ENCODE peak calls at places on chromosomes 6 and 20, in eight cellular contexts. One of them, this sample, is unnamed.
A peak's percentile ranks its signal among the peaks of the same experiment; 100 is the strongest.

GRCh38 chr6:106442351-106442750 is 81.8 kb downstream of the CRYBG1 start:
- DNase-seq in mucosa of descending colon: no peak
- DNase-seq in adrenal gland: no peak
- DNase-seq in neural progenitor cell: no peak
- DNase-seq in effector memory CD4-positive, alpha-beta T cell: no peak
- DNase-seq in cardiac muscle cell: no peak
- DNase-seq in HepG2: no peak
- DNase-seq in tibial nerve: no peak
- DNase-seq in this sample: no peak

GRCh38 chr6:109373762-109374161 is 8.5 kb downstream of the CD164 start:
- DNase-seq in neural progenitor cell: no peak
- DNase-seq in adrenal gland: no peak
- DNase-seq in HepG2: no peak
- DNase-seq in effector memory CD4-positive, alpha-beta T cell: no peak
- DNase-seq in cardiac muscle cell: no peak
- DNase-seq in mucosa of descending colon: no peak
- DNase-seq in tibial nerve: no peak
- DNase-seq in this sample: no peak

GRCh38 chr20:36465109-36466080 is 75.9 kb upstream of the MYL9 start:
- DNase-seq in HepG2: peak; percentile 66
- DNase-seq in tibial nerve: peak; percentile 26
- DNase-seq in adrenal gland: peak; percentile 60
- DNase-seq in neural progenitor cell: peak; percentile 53
- DNase-seq in effector memory CD4-positive, alpha-beta T cell: no peak
- DNase-seq in mucosa of descending colon: no peak
- DNase-seq in cardiac muscle cell: peak; percentile 55
- DNase-seq in this sample: no peak

GRCh38 chr6:112338310-112338709 is 8.8 kb upstream of the RFPL4B start:
- DNase-seq in adrenal gland: no peak
- DNase-seq in HepG2: no peak
- DNase-seq in cardiac muscle cell: no peak
- DNase-seq in effector memory CD4-positive, alpha-beta T cell: no peak
- DNase-seq in tibial nerve: no peak
- DNase-seq in neural progenitor cell: no peak
- DNase-seq in mucosa of descending colon: no peak
- DNase-seq in this sample: no peak

GRCh38 chr6:3336066-3336786 is 77.5 kb downstream of the PSMG4 start:
- DNase-seq in tibial nerve: no peak
- DNase-seq in adrenal gland: no peak
- DNase-seq in HepG2: no peak
- DNase-seq in mucosa of descending colon: no peak
- DNase-seq in neural progenitor cell: no peak
- DNase-seq in effector memory CD4-positive, alpha-beta T cell: no peak
- DNase-seq in cardiac muscle cell: no peak
- DNase-seq in this sample: no peak

GRCh38 chr20:50819344-50819743 is 24.5 kb downstream of the BCAS4 start:
- DNase-seq in effector memory CD4-positive, alpha-beta T cell: no peak
- DNase-seq in tibial nerve: no peak
- DNase-seq in cardiac muscle cell: no peak
- DNase-seq in HepG2: no peak
- DNase-seq in neural progenitor cell: no peak
- DNase-seq in mucosa of descending colon: no peak
- DNase-seq in adrenal gland: no peak
- DNase-seq in this sample: no peak

GRCh38 chr6:79536969-79537747 is at the start of gene LCA5:
- DNase-seq in cardiac muscle cell: peak; percentile 98
- DNase-seq in neural progenitor cell: peak; percentile 98
- DNase-seq in effector memory CD4-positive, alpha-beta T cell: peak; percentile 47
- DNase-seq in adrenal gland: peak; percentile 95
- DNase-seq in tibial nerve: peak; percentile 88
- DNase-seq in mucosa of descending colon: peak; percentile 90
- DNase-seq in HepG2: peak; percentile 97
- DNase-seq in this sample: peak; percentile 95

GRCh38 chr20:58526411-58526810 is 11.2 kb upstream of the APCDD1L start:
- DNase-seq in cardiac muscle cell: no peak
- DNase-seq in neural progenitor cell: no peak
- DNase-seq in HepG2: no peak
- DNase-seq in adrenal gland: no peak
- DNase-seq in effector memory CD4-positive, alpha-beta T cell: no peak
- DNase-seq in mucosa of descending colon: no peak
- DNase-seq in tibial nerve: no peak
- DNase-seq in this sample: no peak

GRCh38 chr6:134182528-134182927 is 130.1 kb upstream of the SLC2A12 start:
- DNase-seq in adrenal gland: no peak
- DNase-seq in cardiac muscle cell: no peak
- DNase-seq in mucosa of descending colon: no peak
- DNase-seq in tibial nerve: no peak
- DNase-seq in effector memory CD4-positive, alpha-beta T cell: no peak
- DNase-seq in HepG2: no peak
- DNase-seq in neural progenitor cell: peak; percentile 75
- DNase-seq in this sample: no peak

GRCh38 chr6:132750455-132751248 is 7.1 kb downstream of the VNN2 start:
- DNase-seq in mucosa of descending colon: no peak
- DNase-seq in neural progenitor cell: no peak
- DNase-seq in tibial nerve: no peak
- DNase-seq in cardiac muscle cell: no peak
- DNase-seq in adrenal gland: no peak
- DNase-seq in effector memory CD4-positive, alpha-beta T cell: no peak
- DNase-seq in HepG2: no peak
- DNase-seq in this sample: no peak

GRCh38 chr6:29797120-29797519 is 30.5 kb upstream of the HLA-G start:
- DNase-seq in HepG2: no peak
- DNase-seq in tibial nerve: no peak
- DNase-seq in mucosa of descending colon: no peak
- DNase-seq in effector memory CD4-positive, alpha-beta T cell: no peak
- DNase-seq in neural progenitor cell: no peak
- DNase-seq in cardiac muscle cell: peak; percentile 33
- DNase-seq in adrenal gland: no peak
- DNase-seq in this sample: no peak

GRCh38 chr20:32535316-32535952 is 49.7 kb downstream of the NOL4L start:
- DNase-seq in neural progenitor cell: peak; percentile 47
- DNase-seq in HepG2: no peak
- DNase-seq in cardiac muscle cell: no peak
- DNase-seq in adrenal gland: no peak
- DNase-seq in effector memory CD4-positive, alpha-beta T cell: no peak
- DNase-seq in tibial nerve: no peak
- DNase-seq in mucosa of descending colon: no peak
- DNase-seq in this sample: no peak

GRCh38 chr20:46636981-46637860 is 14.0 kb downstream of the SLC13A3 start:
- DNase-seq in neural progenitor cell: no peak
- DNase-seq in effector memory CD4-positive, alpha-beta T cell: no peak
- DNase-seq in mucosa of descending colon: no peak
- DNase-seq in cardiac muscle cell: no peak
- DNase-seq in HepG2: peak; percentile 65
- DNase-seq in adrenal gland: no peak
- DNase-seq in tibial nerve: no peak
- DNase-seq in this sample: no peak

GRCh38 chr6:103122766-103123601 is 1729.5 kb downstream of the GRIK2 start:
- DNase-seq in mucosa of descending colon: no peak
- DNase-seq in HepG2: peak; percentile 44
- DNase-seq in cardiac muscle cell: peak; percentile 29
- DNase-seq in tibial nerve: no peak
- DNase-seq in effector memory CD4-positive, alpha-beta T cell: no peak
- DNase-seq in neural progenitor cell: peak; percentile 90
- DNase-seq in adrenal gland: peak; percentile 48
- DNase-seq in this sample: no peak

GRCh38 chr6:53294095-53294494 is 54.7 kb downstream of the ELOVL5 start:
- DNase-seq in neural progenitor cell: peak; percentile 64
- DNase-seq in HepG2: peak; percentile 31
- DNase-seq in adrenal gland: no peak
- DNase-seq in cardiac muscle cell: peak; percentile 48
- DNase-seq in mucosa of descending colon: no peak
- DNase-seq in tibial nerve: no peak
- DNase-seq in effector memory CD4-positive, alpha-beta T cell: no peak
- DNase-seq in this sample: no peak

GRCh38 chr6:151680846-151681425 is 126.5 kb upstream of the ESR1 start:
- DNase-seq in effector memory CD4-positive, alpha-beta T cell: no peak
- DNase-seq in HepG2: no peak
- DNase-seq in tibial nerve: no peak
- DNase-seq in mucosa of descending colon: no peak
- DNase-seq in neural progenitor cell: no peak
- DNase-seq in cardiac muscle cell: no peak
- DNase-seq in adrenal gland: no peak
- DNase-seq in this sample: no peak
- H3K4me3 ChIP-seq in effector memory CD4-positive, alpha-beta T cell: no peak overlapping the region
- H3K4me3 ChIP-seq in HepG2: peak overlapping the region; percentile 56
- H3K4me3 ChIP-seq in tibial nerve: peak overlapping the region; percentile 39
- H3K4me3 ChIP-seq in mucosa of descending colon: no peak overlapping the region
- H3K4me3 ChIP-seq in neural progenitor cell: no peak overlapping the region
- H3K4me3 ChIP-seq in cardiac muscle cell: no peak overlapping the region
- H3K4me3 ChIP-seq in adrenal gland: no peak overlapping the region
- H3K4me3 ChIP-seq in this sample: no peak overlapping the region

DNA sequence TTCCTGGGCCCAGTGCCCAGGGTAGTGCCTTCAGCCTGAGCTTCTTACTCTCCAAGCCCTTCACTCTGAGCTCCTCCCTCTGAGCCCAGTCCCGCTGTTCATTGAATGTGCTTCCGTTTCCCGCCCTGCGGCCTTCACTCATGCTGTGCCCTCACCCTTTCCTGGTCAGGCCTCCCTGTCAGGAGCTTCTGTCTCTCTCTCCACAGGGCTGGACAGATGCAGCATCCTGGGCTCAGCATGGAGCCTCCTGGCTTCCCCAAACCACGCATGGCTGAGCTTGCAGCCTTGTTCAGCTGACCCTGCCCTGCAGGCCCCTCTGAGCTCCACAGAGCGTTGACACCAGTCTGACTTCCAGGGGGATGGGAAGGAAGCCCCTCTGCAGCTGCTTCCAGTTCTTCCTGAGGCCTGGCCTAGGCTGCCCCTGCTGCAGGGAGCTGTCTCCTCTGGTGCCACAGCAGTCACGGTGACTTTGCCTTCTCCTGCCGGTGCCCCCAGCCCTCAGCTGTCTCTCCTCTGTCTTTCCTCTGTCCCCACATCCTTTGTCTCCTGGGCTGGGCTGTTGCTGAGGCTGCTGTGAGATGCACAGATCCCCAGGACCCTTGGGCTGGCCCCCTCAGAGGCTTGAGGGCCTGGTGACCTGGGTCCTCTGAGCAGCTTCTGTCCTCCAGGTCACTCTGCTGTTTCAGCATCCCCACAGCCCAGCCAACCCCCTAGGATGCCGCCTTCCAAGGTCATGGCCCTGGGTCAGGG is 7.9 kb upstream of the MYT1 start:
- DNase-seq in cardiac muscle cell: no peak
- DNase-seq in mucosa of descending colon: no peak
- DNase-seq in HepG2: no peak
- DNase-seq in effector memory CD4-positive, alpha-beta T cell: no peak
- DNase-seq in neural progenitor cell: peak; percentile 61
- DNase-seq in adrenal gland: no peak
- DNase-seq in tibial nerve: no peak
- DNase-seq in this sample: no peak
- H3K4me3 ChIP-seq in cardiac muscle cell: no peak overlapping the region
- H3K4me3 ChIP-seq in mucosa of descending colon: no peak overlapping the region
- H3K4me3 ChIP-seq in HepG2: no peak overlapping the region
- H3K4me3 ChIP-seq in effector memory CD4-positive, alpha-beta T cell: no peak overlapping the region
- H3K4me3 ChIP-seq in neural progenitor cell: no peak overlapping the region
- H3K4me3 ChIP-seq in adrenal gland: no peak overlapping the region
- H3K4me3 ChIP-seq in tibial nerve: no peak overlapping the region
- H3K4me3 ChIP-seq in this sample: no peak overlapping the region

GRCh38 chr6:27754408-27754782 is 157.8 kb downstream of the OR2B2 start:
- DNase-seq in HepG2: no peak
- DNase-seq in neural progenitor cell: no peak
- DNase-seq in cardiac muscle cell: no peak
- DNase-seq in effector memory CD4-positive, alpha-beta T cell: no peak
- DNase-seq in mucosa of descending colon: no peak
- DNase-seq in adrenal gland: no peak
- DNase-seq in tibial nerve: no peak
- DNase-seq in this sample: no peak
- H3K4me3 ChIP-seq in HepG2: peak overlapping the region; percentile 88
- H3K4me3 ChIP-seq in neural progenitor cell: peak overlapping the region; percentile 78
- H3K4me3 ChIP-seq in cardiac muscle cell: peak overlapping the region; percentile 77
- H3K4me3 ChIP-seq in effector memory CD4-positive, alpha-beta T cell: no peak overlapping the region
- H3K4me3 ChIP-seq in mucosa of descending colon: no peak overlapping the region
- H3K4me3 ChIP-seq in adrenal gland: no peak overlapping the region
- H3K4me3 ChIP-seq in tibial nerve: peak overlapping the region; percentile 61
- H3K4me3 ChIP-seq in this sample: peak overlapping the region; percentile 70

GRCh38 chr6:160349837-160350236 is 1.7 kb downstream of the SLC22A3 start:
- DNase-seq in adrenal gland: no peak
- DNase-seq in neural progenitor cell: no peak
- DNase-seq in cardiac muscle cell: peak; percentile 15
- DNase-seq in tibial nerve: no peak
- DNase-seq in mucosa of descending colon: no peak
- DNase-seq in HepG2: no peak
- DNase-seq in effector memory CD4-positive, alpha-beta T cell: no peak
- DNase-seq in this sample: no peak

GRCh38 chr6:160344281-160344680 is 3.9 kb upstream of the SLC22A3 start:
- DNase-seq in effector memory CD4-positive, alpha-beta T cell: no peak
- DNase-seq in mucosa of descending colon: no peak
- DNase-seq in cardiac muscle cell: no peak
- DNase-seq in tibial nerve: no peak
- DNase-seq in HepG2: no peak
- DNase-seq in adrenal gland: no peak
- DNase-seq in neural progenitor cell: no peak
- DNase-seq in this sample: no peak

GRCh38 chr6:160348552-160349441 is 619 bp downstream of the SLC22A3 start:
- DNase-seq in tibial nerve: no peak
- DNase-seq in effector memory CD4-positive, alpha-beta T cell: no peak
- DNase-seq in mucosa of descending colon: no peak
- DNase-seq in cardiac muscle cell: peak; percentile 51
- DNase-seq in adrenal gland: peak; percentile 43
- DNase-seq in HepG2: peak; percentile 87
- DNase-seq in neural progenitor cell: peak; percentile 65
- DNase-seq in this sample: no peak

GRCh38 chr6:160348209-160348551 is at the start of gene SLC22A3:
- DNase-seq in neural progenitor cell: peak; percentile 69
- DNase-seq in tibial nerve: no peak
- DNase-seq in mucosa of descending colon: no peak
- DNase-seq in adrenal gland: peak; percentile 65
- DNase-seq in cardiac muscle cell: peak; percentile 43
- DNase-seq in HepG2: no peak
- DNase-seq in effector memory CD4-positive, alpha-beta T cell: no peak
- DNase-seq in this sample: no peak

DNA sequence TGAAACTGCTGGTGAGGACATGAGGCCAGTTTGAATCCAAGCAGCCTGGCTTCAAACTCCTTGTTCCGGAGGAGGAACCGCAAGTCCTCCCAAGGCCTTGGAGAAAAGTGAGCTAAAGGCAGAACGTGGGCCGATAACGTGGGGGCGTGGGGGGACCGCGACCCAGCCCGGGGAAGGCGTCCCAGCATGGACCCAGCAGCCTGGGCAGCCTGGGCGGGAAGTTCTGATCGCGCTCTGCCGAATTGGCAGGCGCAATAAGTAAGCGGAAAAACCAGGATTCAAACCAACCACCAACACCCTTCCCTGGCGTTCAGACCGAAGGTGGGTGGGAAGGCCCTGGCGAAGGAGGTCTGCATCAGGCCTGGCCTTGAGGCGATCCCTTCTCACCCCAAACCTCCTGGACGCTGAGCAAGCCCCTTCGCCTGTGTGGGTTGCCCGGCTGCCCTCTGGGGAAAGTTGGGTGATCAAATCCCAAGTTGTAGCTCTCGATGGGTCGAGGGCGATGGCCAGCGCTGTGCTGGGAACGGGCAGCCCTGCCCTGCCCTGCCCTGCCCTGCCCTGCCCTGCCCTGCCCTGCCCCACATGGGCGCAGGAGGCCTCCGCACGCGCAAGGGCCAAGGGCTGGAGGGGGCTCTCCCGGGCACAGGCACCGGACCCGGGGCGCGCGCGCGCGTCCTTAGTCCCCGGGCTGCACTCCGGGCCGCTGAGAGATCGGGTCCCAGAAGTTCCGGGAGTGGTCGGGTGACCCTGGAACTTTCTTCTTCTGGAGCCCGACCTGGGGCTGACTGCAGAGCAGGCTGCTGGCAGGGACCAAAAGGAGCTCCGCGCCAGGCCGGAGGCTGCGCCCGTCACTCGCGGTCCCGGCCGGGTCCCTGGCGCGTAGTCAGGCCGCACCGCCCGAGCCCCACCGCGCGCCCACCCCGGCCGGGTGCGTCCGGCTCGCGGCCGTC is 644 bp upstream of the SLC22A3 start:
- DNase-seq in effector memory CD4-positive, alpha-beta T cell: no peak
- DNase-seq in mucosa of descending colon: peak; percentile 62
- DNase-seq in tibial nerve: no peak
- DNase-seq in adrenal gland: peak; percentile 38
- DNase-seq in neural progenitor cell: no peak
- DNase-seq in HepG2: no peak
- DNase-seq in cardiac muscle cell: no peak
- DNase-seq in this sample: no peak
- H3K4me3 ChIP-seq in effector memory CD4-positive, alpha-beta T cell: no peak overlapping the region
- H3K4me3 ChIP-seq in mucosa of descending colon: no peak overlapping the region
- H3K4me3 ChIP-seq in tibial nerve: peak overlapping the region; percentile 65
- H3K4me3 ChIP-seq in adrenal gland: peak overlapping the region; percentile 70
- H3K4me3 ChIP-seq in neural progenitor cell: peak overlapping the region; percentile 54
- H3K4me3 ChIP-seq in HepG2: peak overlapping the region; percentile 86
- H3K4me3 ChIP-seq in cardiac muscle cell: peak overlapping the region; percentile 38
- H3K4me3 ChIP-seq in this sample: peak overlapping the region; percentile 77